ENCODE peak calls at places on chromosome 17, in ten cellular contexts. P, V, W, O, I, T, R, F, M and J are unnamed samples.

GRCh38 chr17:58487589-58488427 is at the start of gene HSF5:
- DNase-seq in M (no peak), O (no peak), R (no peak), I (no peak), F (peak), W (peak), P (no peak), T (no peak), V (peak), J (no peak)

GRCh38 chr17:65548570-65548969 is 12.9 kb downstream of the AXIN2 start:
- DNase-seq in I (no peak), T (no peak), M (no peak), P (no peak), V (no peak), R (no peak), O (no peak), F (no peak), W (no peak), J (no peak)

GRCh38 chr17:15262291-15263205 is 2.6 kb downstream of the PMP22 start:
- DNase-seq in R (peak), V (no peak), W (no peak), M (peak), I (peak), P (peak), O (peak), F (peak), T (no peak), J (peak)

GRCh38 chr17:78572277-78573205 is 4.7 kb downstream of the DNAH17 start:
- DNase-seq in F (no peak), W (no peak), R (no peak), T (peak), V (no peak), P (no peak), O (no peak), I (peak), M (no peak), J (peak)

GRCh38 chr17:80195671-80196529 is 24.2 kb downstream of the SGSH start:
- DNase-seq in T (peak), R (peak), I (peak), W (peak), V (peak), P (no peak), F (peak), O (no peak), M (no peak), J (no peak)

GRCh38 chr17:73194514-73195222 is 1.8 kb downstream of the COG1 start:
- DNase-seq in M (no peak), T (no peak), V (no peak), I (no peak), W (no peak), P (peak), O (no peak), R (no peak), F (no peak), J (no peak)

GRCh38 chr17:77372444-77373297 is 231.9 kb downstream of the SEC14L1 start:
- DNase-seq in O (no peak), I (peak), R (no peak), F (peak), P (peak), V (peak), T (peak), W (peak), M (peak), J (peak)

GRCh38 chr17:1229354-1229890 is 40.8 kb upstream of the BHLHA9 start:
- DNase-seq in W (peak), F (peak), I (peak), O (peak), T (peak), P (no peak), V (peak), M (peak), R (no peak), J (no peak)

GRCh38 chr17:45305532-45306087 is 11.2 kb downstream of the MAP3K14 start:
- DNase-seq in V (no peak), F (no peak), M (no peak), W (no peak), I (no peak), P (peak), O (no peak), T (no peak), R (no peak), J (no peak)

GRCh38 chr17:31540602-31541307 is 149.3 kb downstream of the RAB11FIP4 start:
- DNase-seq in M (no peak), I (no peak), R (no peak), V (no peak), T (no peak), P (no peak), W (no peak), F (no peak), O (no peak), J (no peak)

GRCh38 chr17:75878174-75878998 is at the start of gene TRIM47:
- DNase-seq in T (peak), F (peak), P (peak), R (no peak), V (no peak), M (peak), W (no peak), O (peak), I (peak), J (no peak)

GRCh38 chr17:65455972-65456343 is 105.5 kb downstream of the AXIN2 start:
- DNase-seq in F (no peak), W (no peak), O (no peak), R (peak), M (no peak), P (peak), V (no peak), I (peak), T (peak), J (no peak)

GRCh38 chr17:35293151-35293837 is 50.4 kb downstream of the SLFN5 start:
- DNase-seq in R (no peak), I (no peak), O (no peak), P (peak), V (no peak), W (no peak), M (no peak), T (no peak), F (no peak), J (no peak)